ENCODE peak calls at places on chromosome 15, in seven cellular contexts. B is HepG2, X is GM12878, U is endothelial cell of umbilical vein, O is HCT116, H is K562, W is H1. L is an unnamed sample.
A peak's percentile ranks its signal among the peaks of the same experiment; 100 is the strongest.

GRCh38 chr15:101244039-101244781 is 7.6 kb downstream of the CHSY1 start:
- DNase-seq in B (peak; percentile 63), X (no peak), U (no peak), O (no peak), H (no peak), W (no peak), L (no peak)

GRCh38 chr15:58536414-58536813 is 104.6 kb downstream of the LIPC start:
- DNase-seq in B (no peak), X (no peak), U (no peak), O (no peak), H (no peak), W (no peak), L (no peak)

GRCh38 chr15:24068102-24068501 is 381.0 kb upstream of the NDN start:
- DNase-seq in B (no peak), X (no peak), U (no peak), O (no peak), H (no peak), W (no peak), L (no peak)

GRCh38 chr15:57827021-57827420 is 120.5 kb downstream of the POLR2M start:
- DNase-seq in B (no peak), X (peak; percentile 2), U (peak; percentile 77), O (no peak), H (no peak), W (no peak), L (no peak)

GRCh38 chr15:58065445-58066041 is at the start of gene ALDH1A2:
- DNase-seq in B (no peak), X (no peak), U (peak; percentile 72), O (no peak), H (peak; percentile 74), W (peak; percentile 67), L (peak; percentile 80)

GRCh38 chr15:27864076-27864475 is 235.0 kb downstream of the OCA2 start:
- DNase-seq in B (no peak), X (no peak), U (no peak), O (no peak), H (no peak), W (no peak), L (no peak)

GRCh38 chr15:101162701-101163483 is 89.0 kb downstream of the CHSY1 start:
- DNase-seq in B (no peak), X (no peak), U (no peak), O (no peak), H (no peak), W (no peak), L (no peak)

GRCh38 chr15:52427804-52428203 is 100.9 kb downstream of the MYO5A start:
- DNase-seq in B (no peak), X (no peak), U (no peak), O (peak; percentile 2), H (no peak), W (no peak), L (no peak)

GRCh38 chr15:67094001-67094826 is 28.8 kb downstream of the SMAD3 start:
- DNase-seq in B (no peak), X (no peak), U (no peak), O (no peak), H (no peak), W (no peak), L (no peak)

GRCh38 chr15:101318810-101319200 is 23.8 kb upstream of the SNRPA1 start:
- DNase-seq in B (no peak), X (no peak), U (no peak), O (no peak), H (no peak), W (no peak), L (peak; percentile 41)

GRCh38 chr15:38699633-38700230 is 135.1 kb upstream of the RASGRP1 start:
- DNase-seq in B (peak; percentile 44), X (no peak), U (peak; percentile 71), O (peak; percentile 54), H (peak; percentile 74), W (peak; percentile 63), L (peak; percentile 87)

GRCh38 chr15:101000271-101000681 is 81.1 kb downstream of the LRRK1 start:
- DNase-seq in B (no peak), X (no peak), U (no peak), O (no peak), H (no peak), W (peak; percentile 39), L (peak; percentile 66)

GRCh38 chr15:38267416-38268022 is 14.9 kb downstream of the SPRED1 start:
- DNase-seq in B (no peak), X (no peak), U (no peak), O (no peak), H (no peak), W (no peak), L (no peak)

GRCh38 chr15:61992518-61992917 is 67.7 kb downstream of the VPS13C start:
- DNase-seq in B (no peak), X (no peak), U (no peak), O (no peak), H (no peak), W (no peak), L (no peak)

GRCh38 chr15:50767332-50767861 is 1.9 kb upstream of the SPPL2A start:
- DNase-seq in B (no peak), X (no peak), U (no peak), O (no peak), H (no peak), W (no peak), L (no peak)

GRCh38 chr15:50068016-50068415 is 51.0 kb downstream of the ATP8B4 start:
- DNase-seq in B (peak; percentile 56), X (no peak), U (no peak), O (no peak), H (no peak), W (no peak), L (no peak)

GRCh38 chr15:73564255-73564654 is 68.9 kb downstream of the NPTN start:
- DNase-seq in B (no peak), X (no peak), U (peak; percentile 73), O (peak; percentile 43), H (peak; percentile 57), W (no peak), L (no peak)

GRCh38 chr15:79209690-79210089 is 72.8 kb upstream of the ANKRD34C start:
- DNase-seq in B (no peak), X (no peak), U (no peak), O (no peak), H (peak; percentile 31), W (peak; percentile 81), L (peak; percentile 81)

GRCh38 chr15:25969886-25970285 is 106.8 kb upstream of the ATP10A start:
- DNase-seq in B (no peak), X (no peak), U (no peak), O (no peak), H (no peak), W (no peak), L (no peak)

GRCh38 chr15:66964791-66965190 is 100.6 kb upstream of the SMAD3 start:
- DNase-seq in B (no peak), X (no peak), U (no peak), O (no peak), H (no peak), W (no peak), L (no peak)

GRCh38 chr15:95292790-95293450 is 1037.6 kb upstream of the NR2F2 start:
- DNase-seq in B (no peak), X (no peak), U (no peak), O (no peak), H (no peak), W (no peak), L (no peak)

GRCh38 chr15:34358367-34358766 is 8.6 kb downstream of the LPCAT4 start:
- DNase-seq in B (no peak), X (no peak), U (no peak), O (no peak), H (peak; percentile 61), W (no peak), L (peak; percentile 39)

GRCh38 chr15:71747128-71748083 is 62.9 kb upstream of the NR2E3 start:
- DNase-seq in B (peak; percentile 87), X (no peak), U (peak; percentile 63), O (peak; percentile 90), H (no peak), W (no peak), L (no peak)
- TF ChIP-seq POLR2AphosphoS5 in B (no peak), X (no peak), U (peak; percentile 40), O (no peak), H (no peak), W (no peak), L (no peak)

GRCh38 chr15:77698481-77698880 is 65.8 kb upstream of the LINGO1 start:
- DNase-seq in B (no peak), X (no peak), U (no peak), O (no peak), H (no peak), W (no peak), L (no peak)

GRCh38 chr15:77697893-77698292 is 65.2 kb upstream of the LINGO1 start:
- DNase-seq in B (no peak), X (no peak), U (no peak), O (no peak), H (no peak), W (no peak), L (no peak)

GRCh38 chr15:77695548-77695947 is 62.8 kb upstream of the LINGO1 start:
- DNase-seq in B (no peak), X (no peak), U (no peak), O (no peak), H (no peak), W (no peak), L (no peak)

GRCh38 chr15:77696871-77697270 is 64.2 kb upstream of the LINGO1 start:
- DNase-seq in B (no peak), X (no peak), U (no peak), O (no peak), H (no peak), W (no peak), L (no peak)

GRCh38 chr15:77696006-77696631 is 63.4 kb upstream of the LINGO1 start:
- DNase-seq in B (no peak), X (no peak), U (no peak), O (no peak), H (no peak), W (no peak), L (no peak)
- TF ChIP-seq EZH2 in B (no peak), X (no peak), U (no peak), O (no peak), H (no peak), W (no peak), L (no peak)

GRCh38 chr15:82933576-82933975 is 18.9 kb downstream of the HOMER2 start:
- DNase-seq in B (no peak), X (no peak), U (no peak), O (no peak), H (no peak), W (no peak), L (no peak)

GRCh38 chr15:82935382-82935781 is 17.1 kb downstream of the HOMER2 start:
- DNase-seq in B (no peak), X (no peak), U (no peak), O (no peak), H (no peak), W (no peak), L (no peak)

GRCh38 chr15:82928711-82929110 is 23.8 kb downstream of the HOMER2 start:
- DNase-seq in B (no peak), X (no peak), U (no peak), O (no peak), H (no peak), W (no peak), L (no peak)

GRCh38 chr15:82934100-82934880 is 18.2 kb downstream of the HOMER2 start:
- DNase-seq in B (no peak), X (no peak), U (no peak), O (no peak), H (no peak), W (no peak), L (no peak)

GRCh38 chr15:82930466-82930865 is 22.1 kb downstream of the HOMER2 start:
- DNase-seq in B (no peak), X (no peak), U (no peak), O (no peak), H (no peak), W (no peak), L (no peak)
- H3K4me3 ChIP-seq in B (no peak overlapping the region), X (no peak overlapping the region), U (no peak overlapping the region), O (no peak overlapping the region), H (no peak overlapping the region), W (no peak overlapping the region), L (no peak overlapping the region)

GRCh38 chr15:69893863-69894262 is 203.9 kb downstream of the TLE3 start:
- DNase-seq in B (no peak), X (no peak), U (no peak), O (no peak), H (peak; percentile 12), W (peak; percentile 57), L (peak; percentile 28)
- TF ChIP-seq POLR2AphosphoS5 in B (no peak), X (no peak), U (no peak), O (no peak), H (no peak), W (no peak), L (no peak)